ENCODE peak calls at places on chromosomes 7 and 10, in eight cellular contexts. R is upper lobe of right lung; S is fibroblast of mammary gland; L is left lung; Y is mucosa of descending colon; W is stimulated activated CD4-positive, alpha-beta T cell treated with anti-CD3 and anti-CD28 coated beads, Interleukin-15, amount 100 ng/mL, for 1 hour; E is HuH-7.5; O is heart right ventricle. H is an unnamed sample.

GRCh38 chr7:64665980-64666674 is at the start of gene ZNF107:
- DNase-seq in E (peak), O (peak), R (peak), W (peak), S (peak), L (peak), Y (peak), H (peak)

GRCh38 chr10:133350283-133350949 is 3.2 kb downstream of the PRAP1 start:
- DNase-seq in E (no peak), S (no peak), R (no peak), O (no peak), L (peak), Y (peak), W (no peak), H (no peak)

GRCh38 chr7:94297397-94297838 is 97.3 kb upstream of the COL1A2 start:
- DNase-seq in O (peak), L (no peak), Y (peak), W (no peak), R (no peak), S (peak), E (no peak), H (no peak)

GRCh38 chr7:93092757-93093370 is 24.9 kb downstream of the SAMD9 start:
- DNase-seq in O (no peak), S (peak), R (no peak), L (no peak), W (no peak), E (no peak), Y (no peak), H (no peak)

GRCh38 chr7:33667261-33667660 is 238.1 kb upstream of the BMPER start:
- DNase-seq in R (no peak), O (no peak), W (no peak), S (peak), L (no peak), E (no peak), Y (no peak), H (no peak)

GRCh38 chr10:95391570-95392249 is 100.9 kb upstream of the PDLIM1 start:
- DNase-seq in W (no peak), R (no peak), S (peak), O (no peak), L (no peak), E (no peak), Y (no peak), H (no peak)

GRCh38 chr7:92847305-92847704 is 10.9 kb upstream of the CDK6 start:
- DNase-seq in E (no peak), L (no peak), Y (no peak), W (no peak), O (no peak), R (no peak), S (no peak), H (no peak)

GRCh38 chr10:35379226-35380137 is 43.2 kb downstream of the CCNY start:
- DNase-seq in E (no peak), R (no peak), S (peak), Y (no peak), L (no peak), O (peak), W (no peak), H (no peak)

GRCh38 chr7:155680124-155680523 is 35.7 kb downstream of the RBM33 start:
- DNase-seq in L (no peak), W (no peak), O (no peak), E (no peak), R (no peak), S (no peak), Y (no peak), H (no peak)

GRCh38 chr7:32062150-32062549 is 8.1 kb downstream of the PDE1C start:
- DNase-seq in E (no peak), W (no peak), Y (peak), R (peak), O (peak), L (peak), S (peak), H (no peak)

GRCh38 chr7:108234981-108235450 is 104.9 kb upstream of the LAMB4 start:
- DNase-seq in Y (no peak), S (no peak), W (no peak), O (no peak), E (no peak), R (no peak), L (no peak), H (no peak)

GRCh38 chr7:124388751-124389150 is 355.9 kb upstream of the TMEM229A start:
- DNase-seq in E (no peak), W (no peak), R (no peak), L (no peak), O (no peak), Y (no peak), S (no peak), H (no peak)

GRCh38 chr7:36847946-36848345 is 123.7 kb upstream of the AOAH start:
- DNase-seq in S (no peak), Y (no peak), O (no peak), R (no peak), L (no peak), W (no peak), E (no peak), H (no peak)

GRCh38 chr7:44469461-44469860 is 21.0 kb downstream of the NUDCD3 start:
- DNase-seq in Y (no peak), S (no peak), E (no peak), O (no peak), R (no peak), W (no peak), L (no peak), H (no peak)

GRCh38 chr7:84017653-84018052 is 176.9 kb downstream of the SEMA3A start:
- DNase-seq in R (no peak), Y (no peak), S (peak), L (no peak), E (no peak), W (no peak), O (no peak), H (no peak)

GRCh38 chr7:66043681-66044497 is 31.7 kb upstream of the ASL start:
- DNase-seq in E (peak), O (peak), Y (peak), R (peak), S (peak), W (no peak), L (peak), H (peak)

GRCh38 chr10:75765705-75766104 is 334.3 kb downstream of the LRMDA start:
- DNase-seq in Y (no peak), R (no peak), L (no peak), W (no peak), E (no peak), O (no peak), S (no peak), H (no peak)

GRCh38 chr10:75484717-75485116 is 53.3 kb downstream of the LRMDA start:
- DNase-seq in Y (no peak), L (no peak), S (no peak), E (no peak), W (no peak), O (no peak), R (no peak), H (no peak)

GRCh38 chr7:3695602-3696001 is 394.6 kb downstream of the SDK1 start:
- DNase-seq in R (no peak), W (no peak), Y (no peak), O (no peak), S (peak), E (no peak), L (no peak), H (no peak)

GRCh38 chr10:18658301-18658991 is 785 bp upstream of the ARL5B start:
- DNase-seq in E (no peak), R (no peak), L (peak), O (no peak), S (peak), Y (peak), W (no peak), H (peak)

GRCh38 chr7:11648104-11648503 is 183.9 kb downstream of the THSD7A start:
- DNase-seq in L (no peak), Y (no peak), E (no peak), R (no peak), O (no peak), S (no peak), W (no peak), H (no peak)

GRCh38 chr7:36275735-36276284 is 113.9 kb upstream of the ANLN start:
- DNase-seq in R (no peak), E (no peak), S (no peak), Y (no peak), L (no peak), W (no peak), O (no peak), H (no peak)

GRCh38 chr10:110774069-110775021 is 97.4 kb upstream of the PDCD4 start:
- DNase-seq in W (no peak), E (peak), S (peak), Y (no peak), R (no peak), O (no peak), L (no peak), H (no peak)

GRCh38 chr7:1511829-1512422 is 7.7 kb upstream of the INTS1 start:
- DNase-seq in S (no peak), Y (no peak), R (no peak), W (no peak), E (no peak), O (no peak), L (peak), H (no peak)

GRCh38 chr10:132920101-132920925 is 22.1 kb downstream of the CFAP46 start:
- DNase-seq in S (no peak), L (peak), O (no peak), R (no peak), Y (no peak), E (no peak), W (no peak), H (no peak)

GRCh38 chr7:50640779-50641178 is 75.6 kb upstream of the DDC start:
- DNase-seq in E (no peak), R (peak), O (no peak), S (no peak), L (no peak), Y (no peak), W (no peak), H (no peak)

GRCh38 chr7:16129431-16130126 is 291.8 kb downstream of the CRPPA start:
- DNase-seq in W (no peak), O (no peak), S (peak), E (no peak), L (no peak), Y (no peak), R (no peak), H (no peak)

GRCh38 chr7:23293500-23294073 is 5.6 kb upstream of the MALSU1 start:
- DNase-seq in S (no peak), L (no peak), R (no peak), E (peak), W (no peak), O (no peak), Y (no peak), H (no peak)

GRCh38 chr7:29641651-29642050 is 78.0 kb downstream of the PRR15 start:
- DNase-seq in R (no peak), L (no peak), Y (no peak), W (no peak), S (peak), E (no peak), O (no peak), H (no peak)

GRCh38 chr7:4245135-4245865 is 436.8 kb upstream of the FOXK1 start:
- DNase-seq in L (peak), O (no peak), S (no peak), W (no peak), Y (no peak), E (no peak), R (peak), H (no peak)

GRCh38 chr7:84190016-84190705 is 4.4 kb downstream of the SEMA3A start:
- DNase-seq in O (no peak), Y (no peak), E (no peak), W (no peak), S (no peak), R (no peak), L (no peak), H (no peak)

GRCh38 chr10:83835948-83836641 is 303.2 kb upstream of the GHITM start:
- DNase-seq in W (no peak), E (no peak), R (no peak), L (no peak), Y (no peak), S (no peak), O (no peak), H (no peak)

GRCh38 chr10:43230101-43230908 is 36.6 kb downstream of the RASGEF1A start:
- DNase-seq in E (no peak), S (no peak), L (peak), O (no peak), Y (peak), R (peak), W (no peak), H (no peak)

GRCh38 chr10:127094984-127095383 is 101.4 kb downstream of the INSYN2A start:
- DNase-seq in S (no peak), R (no peak), W (no peak), O (no peak), E (no peak), Y (no peak), L (no peak), H (no peak)

GRCh38 chr7:137606061-137606674 is 240.6 kb downstream of the DGKI start:
- DNase-seq in L (no peak), W (no peak), Y (no peak), R (no peak), E (no peak), O (no peak), S (peak), H (no peak)

GRCh38 chr10:86366033-86366901 is at the start of gene GRID1:
- DNase-seq in L (peak), S (no peak), W (no peak), E (peak), Y (peak), R (peak), O (peak), H (peak)

GRCh38 chr10:127854769-127855583 is 37.8 kb downstream of the CLRN3 start:
- DNase-seq in Y (no peak), R (no peak), L (no peak), O (no peak), W (no peak), S (no peak), E (no peak), H (no peak)

H was measured in amygdala.